ENCODE peak calls at places on chromosome 2, in four cellular contexts. Y is MCF 10A, Q is Caki2, N is astrocyte of the spinal cord. W is an unnamed sample.

GRCh38 chr2:140344842-140345241 is 1564.7 kb upstream of the NXPH2 start:
- DNase-seq in Y (peak), N (no peak), Q (no peak), W (no peak)

GRCh38 chr2:193409951-193410350 is 1215.2 kb upstream of the TMEFF2 start:
- DNase-seq in N (no peak), Y (no peak), Q (no peak), W (no peak)

GRCh38 chr2:160453111-160453820 is 40.3 kb downstream of the RBMS1 start:
- DNase-seq in Y (no peak), N (no peak), Q (no peak), W (no peak)

GRCh38 chr2:20589975-20590703 is 60.8 kb downstream of the HS1BP3 start:
- DNase-seq in Y (no peak), N (no peak), Q (no peak), W (no peak)

GRCh38 chr2:75466708-75467311 is 93.9 kb downstream of the EVA1A start:
- DNase-seq in N (peak), Y (peak), Q (no peak), W (no peak)

GRCh38 chr2:53813151-53813550 is 26.3 kb downstream of the ERLEC1 start:
- DNase-seq in Q (no peak), Y (peak), N (no peak), W (no peak)

GRCh38 chr2:102258025-102258385 is 53.4 kb upstream of the IL1RL1 start:
- DNase-seq in N (no peak), Q (no peak), Y (no peak), W (no peak)

GRCh38 chr2:96913117-96913397 is 43.2 kb upstream of the SEMA4C start:
- DNase-seq in N (no peak), Q (no peak), Y (no peak), W (no peak)

GRCh38 chr2:221675509-221675908 is 103.4 kb upstream of the EPHA4 start:
- DNase-seq in Y (no peak), Q (no peak), N (no peak), W (no peak)

GRCh38 chr2:20065885-20066602 is 14.6 kb upstream of the LAPTM4A start:
- DNase-seq in N (peak), Q (peak), Y (peak), W (no peak)

GRCh38 chr2:39059366-39059952 is 61.4 kb downstream of the SOS1 start:
- DNase-seq in Y (peak), N (peak), Q (peak), W (no peak)

GRCh38 chr2:30708491-30709290 is 98.6 kb downstream of the CAPN13 start:
- DNase-seq in N (no peak), Q (no peak), Y (no peak), W (no peak)

GRCh38 chr2:23944527-23944926 is 4.3 kb downstream of the UBXN2A start:
- DNase-seq in Y (peak), N (no peak), Q (no peak), W (no peak)

GRCh38 chr2:165601866-165602636 is 132.6 kb downstream of the CSRNP3 start:
- DNase-seq in Q (no peak), N (peak), Y (peak), W (no peak)

GRCh38 chr2:207933396-207934045 is 91.8 kb downstream of the PLEKHM3 start:
- DNase-seq in N (no peak), Y (no peak), Q (no peak), W (no peak)

GRCh38 chr2:89820248-89820647 is 1128.8 kb downstream of the RPIA start:
- DNase-seq in Y (no peak), Q (no peak), N (no peak), W (no peak)

GRCh38 chr2:172921538-172922236 is 154.0 kb upstream of the MAP3K20 start:
- DNase-seq in Y (peak), N (peak), Q (peak), W (no peak)

GRCh38 chr2:24766609-24767008 is 26.6 kb downstream of the PTRHD1 start:
- DNase-seq in Q (no peak), Y (no peak), N (no peak), W (no peak)

GRCh38 chr2:135093685-135094340 is 41.7 kb downstream of the RAB3GAP1 start:
- DNase-seq in Y (no peak), Q (no peak), N (no peak), W (no peak)

GRCh38 chr2:155546715-155547555 is 785.6 kb downstream of the NR4A2 start:
- DNase-seq in Y (no peak), N (peak), Q (no peak), W (no peak)

GRCh38 chr2:53827398-53828175 is 32.2 kb downstream of the GPR75 start:
- DNase-seq in Y (no peak), Q (no peak), N (peak), W (no peak)

GRCh38 chr2:60641866-60642788 is 88.7 kb upstream of the BCL11A start:
- DNase-seq in N (peak), Y (peak), Q (peak), W (no peak)

GRCh38 chr2:8548065-8548870 is 133.6 kb upstream of the ID2 start:
- DNase-seq in N (no peak), Q (no peak), Y (no peak), W (no peak)

GRCh38 chr2:9258953-9259399 is 52.4 kb downstream of the ASAP2 start:
- DNase-seq in Y (no peak), N (peak), Q (no peak), W (no peak)

GRCh38 chr2:207640661-207641060 is 15.5 kb upstream of the METTL21A start:
- DNase-seq in N (no peak), Q (no peak), Y (no peak), W (no peak)

GRCh38 chr2:55309441-55309840 is 40.4 kb upstream of the MTIF2 start:
- DNase-seq in Y (peak), N (peak), Q (no peak), W (no peak)

GRCh38 chr2:69559696-69560482 is 83.7 kb downstream of the AAK1 start:
- DNase-seq in Q (peak), N (peak), Y (peak), W (no peak)

GRCh38 chr2:240203031-240203841 is 62.8 kb upstream of the OTOS start:
- DNase-seq in Y (no peak), Q (no peak), N (no peak), W (no peak)

GRCh38 chr2:119838179-119838578 is 78.5 kb downstream of the PTPN4 start:
- DNase-seq in Q (no peak), Y (peak), N (no peak), W (no peak)

GRCh38 chr2:26679857-26680256 is 12.7 kb upstream of the KCNK3 start:
- DNase-seq in N (no peak), Y (no peak), Q (no peak), W (no peak)

GRCh38 chr2:240991378-240992263 is 6.8 kb upstream of the SNED1 start:
- DNase-seq in Q (peak), Y (peak), N (peak), W (no peak)

GRCh38 chr2:82275599-82275998 is 1971.0 kb upstream of the LRRTM1 start:
- DNase-seq in Y (no peak), N (no peak), Q (no peak), W (no peak)

GRCh38 chr2:233976690-233977294 is 59.6 kb downstream of the TRPM8 start:
- DNase-seq in Q (peak), Y (peak), N (peak), W (no peak)

GRCh38 chr2:130805613-130806012 is 31.1 kb upstream of the ARHGEF4 start:
- DNase-seq in N (no peak), Y (no peak), Q (no peak), W (no peak)

GRCh38 chr2:190627881-190628412 is 20.9 kb upstream of the NAB1 start:
- DNase-seq in Q (peak), N (peak), Y (no peak), W (no peak)